ENCODE peak calls at places on chromosomes 4 and X, in nine cellular contexts. X is WERI-Rb-1; F is stimulated activated CD4-positive, alpha-beta T cell treated with anti-CD3 and anti-CD28 coated beads, Interleukin-2, amount 100 ng/mL, for 48 hours; B is right cardiac atrium; K is Caki2; W is neuronal stem cell; U is colonic mucosa; D is substantia nigra; C is GM19239. R is an unnamed sample.

GRCh38 chrX:39667746-39668507 is 429.8 kb downstream of the BCOR start:
- DNase-seq in X (no peak), F (no peak), B (no peak), K (no peak), W (no peak), U (no peak), D (no peak), C (no peak), R (no peak)

GRCh38 chr4:150164055-150164454 is 85.8 kb downstream of the DCLK2 start:
- DNase-seq in X (no peak), F (no peak), B (no peak), K (no peak), W (no peak), U (no peak), D (no peak), C (no peak), R (no peak)

GRCh38 chr4:1706358-1706757 is 5.8 kb downstream of the SLBP start:
- DNase-seq in X (no peak), F (no peak), B (no peak), K (no peak), W (no peak), U (no peak), D (no peak), C (no peak), R (no peak)

GRCh38 chr4:180134116-180134866 is 2108.9 kb upstream of the TENM3 start:
- DNase-seq in X (peak; percentile 40), F (no peak), B (no peak), K (peak; percentile 26), W (no peak), U (peak; percentile 33), D (no peak), C (no peak), R (peak; percentile 26)

GRCh38 chrX:2710041-2710471 is 19.0 kb downstream of the CD99 start:
- DNase-seq in X (no peak), F (peak; percentile 37), B (no peak), K (peak; percentile 86), W (no peak), U (no peak), D (no peak), C (no peak), R (peak; percentile 14)

GRCh38 chr4:79977131-79977840 is 95.7 kb downstream of the ANTXR2 start:
- DNase-seq in X (no peak), F (no peak), B (no peak), K (no peak), W (no peak), U (no peak), D (no peak), C (no peak), R (no peak)

GRCh38 chr4:16745009-16745408 is 153.4 kb downstream of the LDB2 start:
- DNase-seq in X (peak; percentile 9), F (no peak), B (no peak), K (no peak), W (no peak), U (no peak), D (no peak), C (no peak), R (peak; percentile 27)

GRCh38 chrX:44970709-44971108 is 97.7 kb downstream of the KDM6A start:
- DNase-seq in X (no peak), F (no peak), B (no peak), K (no peak), W (no peak), U (no peak), D (no peak), C (no peak), R (no peak)

GRCh38 chr4:140300271-140300970 is 73.0 kb upstream of the SCOC start:
- DNase-seq in X (no peak), F (no peak), B (no peak), K (peak; percentile 14), W (no peak), U (no peak), D (no peak), C (no peak), R (no peak)

R was measured in body of pancreas.